ENCODE peak calls at places on chromosomes 12 and 14, in nine cellular contexts. X, Y, L, E, A, U, D, P and W are unnamed samples. For H3K4me1 and H3K27me3, the result is how much of the 10 kb centered on the place peaks cover.

GRCh38 chr12:57465747-57466505 is 6.3 kb downstream of the GLI1 start:
- DNase-seq in X (peak), P (peak), U (no peak), Y (no peak), E (no peak), L (no peak), D (no peak), A (no peak), W (no peak)

GRCh38 chr12:98544741-98545140 is 29.4 kb downstream of the TMPO start:
- DNase-seq in L (no peak), X (no peak), P (no peak), E (no peak), A (no peak), D (no peak), U (no peak), Y (peak), W (no peak)

GRCh38 chr12:98416845-98417244 is 98.5 kb upstream of the TMPO start:
- DNase-seq in D (no peak), X (no peak), U (no peak), E (no peak), L (no peak), Y (peak), A (no peak), P (no peak), W (no peak)

GRCh38 chr12:131461096-131461495 is 249.8 kb upstream of the SFSWAP start:
- DNase-seq in U (no peak), L (no peak), A (no peak), E (peak), P (peak), X (no peak), D (no peak), Y (no peak), W (no peak)

GRCh38 chr12:121089031-121089812 is 43.5 kb upstream of the P2RX7 start:
- DNase-seq in X (no peak), A (no peak), Y (no peak), E (peak), U (no peak), D (no peak), P (peak), L (no peak), W (no peak)

GRCh38 chr12:75816892-75817291 is 214.7 kb downstream of the PHLDA1 start:
- DNase-seq in U (no peak), L (no peak), X (no peak), Y (peak), A (no peak), D (no peak), P (no peak), E (no peak), W (no peak)

GRCh38 chr12:101877816-101878811 is 734 bp downstream of the DRAM1 start:
- DNase-seq in X (peak), D (no peak), P (peak), A (no peak), E (peak), Y (no peak), U (no peak), L (no peak), W (no peak)

GRCh38 chr14:62759796-62760195 is 285.5 kb downstream of the KCNH5 start:
- DNase-seq in P (peak), E (no peak), D (no peak), X (no peak), L (no peak), Y (no peak), U (no peak), A (no peak), W (no peak)

GRCh38 chr12:111792155-111792876 is 25.6 kb downstream of the ALDH2 start:
- DNase-seq in L (peak), X (peak), D (peak), Y (peak), E (peak), A (peak), P (peak), U (peak), W (no peak)

GRCh38 chr14:68792830-68793733 is at the start of gene ZFP36L1:
- DNase-seq in U (peak), P (peak), Y (peak), L (peak), E (peak), D (peak), A (peak), X (peak), W (peak)

GRCh38 chr14:90850487-90850886 is 34.3 kb upstream of the TTC7B start:
- DNase-seq in P (peak), Y (peak), X (no peak), U (no peak), A (no peak), E (no peak), L (no peak), D (no peak), W (no peak)

GRCh38 chr12:124720687-124721500 is 142.8 kb downstream of the SCARB1 start:
- DNase-seq in A (no peak), X (peak), P (no peak), Y (peak), D (no peak), U (peak), E (peak), L (no peak), W (no peak)

GRCh38 chr12:12017798-12018197 is 52.9 kb upstream of the BCL2L14 start:
- DNase-seq in Y (no peak), U (no peak), X (no peak), E (no peak), D (no peak), L (no peak), P (peak), A (no peak), W (no peak)

GRCh38 chr12:108835860-108836634 is 21.3 kb downstream of the SSH1 start:
- DNase-seq in Y (no peak), P (no peak), L (no peak), A (no peak), E (no peak), X (no peak), D (no peak), U (no peak), W (no peak)

GRCh38 chr12:107011519-107011918 is 24.6 kb upstream of the MTERF2 start:
- DNase-seq in E (no peak), L (no peak), Y (no peak), X (no peak), A (no peak), P (no peak), U (no peak), D (no peak), W (no peak)

GRCh38 chr12:71756054-71756675 is 1.5 kb downstream of the RAB21 start:
- DNase-seq in A (no peak), E (no peak), Y (no peak), D (no peak), P (no peak), X (no peak), L (no peak), U (no peak), W (no peak)

GRCh38 chr12:6703631-6704030 is 3.0 kb upstream of the PIANP start:
- DNase-seq in L (no peak), E (no peak), X (no peak), Y (peak), P (peak), D (no peak), U (no peak), A (peak), W (no peak)

GRCh38 chr12:49944046-49944445 is 6.5 kb upstream of the AQP2 start:
- DNase-seq in D (no peak), X (no peak), U (no peak), E (no peak), A (no peak), L (peak), Y (no peak), P (peak), W (no peak)

GRCh38 chr12:69779928-69780327 is 41.3 kb downstream of the RAB3IP start:
- DNase-seq in D (no peak), Y (peak), X (no peak), E (no peak), P (peak), U (peak), A (no peak), L (peak), W (peak)

GRCh38 chr14:98608071-98609060 is 663.6 kb downstream of the BCL11B start:
- DNase-seq in E (no peak), L (no peak), X (no peak), P (no peak), A (no peak), D (no peak), Y (no peak), U (no peak), W (no peak)

GRCh38 chr14:60805881-60806569 is 71.5 kb downstream of the MNAT1 start:
- DNase-seq in L (no peak), D (no peak), Y (peak), E (no peak), A (no peak), X (no peak), U (no peak), P (no peak), W (no peak)

GRCh38 chr12:111826982-111827381 is 15.0 kb upstream of the MAPKAPK5 start:
- DNase-seq in L (no peak), Y (no peak), P (no peak), U (no peak), X (no peak), E (no peak), D (no peak), A (no peak), W (no peak)

GRCh38 chr12:11621797-11622423 is 27.6 kb upstream of the ETV6 start:
- DNase-seq in Y (no peak), X (no peak), P (peak), A (no peak), L (peak), U (peak), E (no peak), D (no peak), W (no peak)

GRCh38 chr12:96720363-96720705 is 186.7 kb upstream of the NEDD1 start:
- DNase-seq in X (no peak), L (peak), E (no peak), D (no peak), P (peak), Y (no peak), A (no peak), U (peak), W (no peak)

GRCh38 chr14:106268013-106268727 is 741.8 kb downstream of the TMEM121 start:
- DNase-seq in U (peak), L (peak), P (no peak), D (no peak), E (peak), A (no peak), X (no peak), Y (no peak), W (no peak)

GRCh38 chr12:15534322-15534721 is 212.0 kb downstream of the PTPRO start:
- DNase-seq in A (no peak), U (no peak), D (no peak), E (no peak), Y (peak), X (no peak), L (no peak), P (no peak), W (no peak)

GRCh38 chr12:124753230-124753595 is 110.5 kb downstream of the SCARB1 start:
- DNase-seq in E (no peak), A (no peak), L (no peak), Y (no peak), X (no peak), U (peak), P (no peak), D (no peak), W (no peak)

GRCh38 chr12:124538194-124539082 is 29.0 kb downstream of the NCOR2 start:
- DNase-seq in E (no peak), L (peak), Y (no peak), A (no peak), D (no peak), P (no peak), U (peak), X (peak), W (no peak)

GRCh38 chr12:53229454-53229853 is 2.6 kb downstream of the RARG start:
- DNase-seq in E (no peak), X (no peak), U (no peak), P (peak), L (no peak), D (no peak), Y (no peak), A (no peak), W (no peak)

GRCh38 chr12:53233671-53234091 is 1.7 kb upstream of the RARG start:
- DNase-seq in P (peak), Y (no peak), U (peak), D (no peak), X (no peak), E (no peak), L (no peak), A (no peak), W (no peak)

GRCh38 chr12:53232641-53233538 is 881 bp upstream of the RARG start:
- DNase-seq in X (peak), U (peak), E (peak), L (peak), Y (no peak), P (peak), D (peak), A (peak), W (no peak)

GRCh38 chr12:53231859-53232640 is at the start of gene RARG:
- DNase-seq in X (peak), A (peak), D (peak), Y (no peak), U (peak), E (peak), P (peak), L (peak), W (no peak)

DNA sequence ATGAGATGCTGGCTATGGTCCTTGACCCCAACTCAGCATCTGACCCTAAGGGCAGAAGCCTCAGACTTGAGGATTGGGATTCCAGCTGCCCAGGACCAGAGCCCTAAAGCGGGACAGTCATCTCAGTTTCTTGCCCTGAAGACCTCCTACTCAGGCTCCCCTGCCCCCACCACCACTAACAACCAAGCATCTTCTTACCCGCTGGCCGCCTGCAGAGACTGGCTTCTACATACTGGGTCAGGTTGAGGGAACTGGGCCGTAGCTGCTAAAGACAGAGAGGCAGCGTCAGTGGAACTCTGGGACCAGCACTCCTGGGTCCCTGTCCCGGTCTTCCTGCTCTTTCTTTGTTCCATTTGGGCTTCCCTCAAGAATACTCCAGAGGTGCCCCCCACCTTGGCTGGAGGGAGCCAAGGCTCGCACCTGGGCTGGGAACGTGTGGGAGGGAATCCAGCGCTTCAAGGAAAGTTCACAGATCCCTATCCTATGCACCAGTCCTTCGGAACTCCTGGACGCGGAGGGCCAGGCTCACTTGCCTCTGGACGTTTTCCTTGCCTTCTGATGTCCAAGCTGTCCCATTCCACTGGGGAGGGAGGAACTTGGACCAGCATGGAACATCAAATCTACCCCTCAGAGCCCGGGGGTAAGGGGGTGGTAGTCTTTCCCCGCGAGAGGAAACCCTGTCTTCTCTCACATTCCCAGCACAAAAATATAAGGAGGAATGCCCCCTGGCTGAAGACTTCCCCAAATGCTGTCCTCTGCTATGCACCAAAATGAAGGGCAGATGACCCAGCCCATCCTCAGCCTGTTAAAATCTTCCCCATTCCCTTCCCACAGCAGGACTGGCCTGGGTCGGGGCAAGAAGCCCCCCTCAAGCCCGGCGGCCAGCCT is 794 bp downstream of the RARG start:
- DNase-seq in Y (no peak), U (no peak), X (peak), P (peak), E (no peak), L (no peak), A (no peak), D (no peak), W (no peak)
- H3K4me1 ChIP-seq in Y (under half), U (under half), X (under half), P (under half), E (under half), L (under half), A (under half), D (under half), W (under half)

GRCh38 chr14:24070285-24071143 is 848 bp upstream of the CPNE6 start:
- DNase-seq in Y (no peak), D (no peak), X (no peak), E (no peak), L (no peak), P (no peak), U (no peak), A (no peak), W (no peak)
- H3K27me3 ChIP-seq in Y (half or more), D (under half), X (under half), E (under half), L (under half), P (under half), U (under half), A (under half), W (under half)

GRCh38 chr14:75182820-75183219 is 6.4 kb upstream of the TMED10 start:
- DNase-seq in L (no peak), A (peak), P (no peak), D (no peak), E (no peak), X (no peak), U (no peak), Y (peak), W (no peak)
- H3K27ac ChIP-seq in L (no peak), A (peak), P (no peak), D (peak), E (peak), X (no peak), U (no peak), Y (peak), W (no peak)

GRCh38 chr14:93970967-93971634 is 5.3 kb downstream of the ASB2 start:
- DNase-seq in L (peak), E (peak), U (no peak), Y (peak), D (no peak), A (no peak), P (no peak), X (no peak), W (no peak)

GRCh38 chr14:93972618-93973205 is 3.7 kb downstream of the ASB2 start:
- DNase-seq in P (no peak), Y (no peak), E (no peak), D (no peak), L (no peak), X (no peak), U (no peak), A (no peak), W (no peak)

GRCh38 chr14:93970589-93970966 is 5.8 kb downstream of the ASB2 start:
- DNase-seq in P (no peak), D (no peak), U (peak), A (no peak), Y (no peak), X (no peak), E (peak), L (peak), W (no peak)

GRCh38 chr14:93973607-93974006 is 2.8 kb downstream of the ASB2 start:
- DNase-seq in Y (no peak), X (peak), L (no peak), A (no peak), U (no peak), P (no peak), D (no peak), E (no peak), W (no peak)

GRCh38 chr14:93971635-93972027 is 4.7 kb downstream of the ASB2 start:
- DNase-seq in L (no peak), A (no peak), P (no peak), D (no peak), X (no peak), U (no peak), Y (no peak), E (no peak), W (no peak)
- H3K4me1 ChIP-seq in L (under half), A (under half), P (under half), D (under half), X (under half), U (under half), Y (under half), E (under half), W (under half)

GRCh38 chr12:114399664-114400211 is 6.2 kb downstream of the TBX5 start:
- DNase-seq in U (no peak), X (no peak), E (no peak), D (no peak), L (no peak), Y (peak), P (peak), A (no peak), W (peak)
- H3K27me3 ChIP-seq in U (under half), X (under half), E (half or more), D (under half), L (under half), Y (under half), P (half or more), A (under half), W (half or more)

DNA sequence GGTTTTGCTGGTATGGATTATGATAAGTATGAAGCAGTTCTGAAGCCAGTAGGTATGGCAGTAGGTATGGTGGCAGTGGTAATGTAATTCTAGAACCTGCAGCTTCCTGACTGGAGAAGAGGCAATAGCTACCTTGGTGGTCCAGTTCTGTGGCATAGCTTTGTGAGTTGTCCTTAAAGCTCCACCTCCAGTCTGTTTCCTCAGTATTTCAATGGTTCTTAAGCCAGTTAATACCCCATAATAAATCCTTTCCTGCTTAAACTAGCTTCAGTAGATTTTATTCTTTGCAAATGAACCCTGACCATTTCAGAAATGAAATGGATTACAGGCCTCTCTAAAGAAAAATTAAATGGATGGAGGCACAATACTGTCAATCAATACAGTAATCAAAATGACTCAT is 117.8 kb upstream of the KRAS start:
- DNase-seq in A (no peak), U (no peak), D (no peak), E (no peak), P (no peak), Y (no peak), X (no peak), L (no peak), W (no peak)
- H3K27ac ChIP-seq in A (no peak), U (no peak), D (no peak), E (no peak), P (no peak), Y (no peak), X (no peak), L (no peak), W (no peak)